ENCODE peak calls at places on chromosome 11, in four cellular contexts. H is A549, T is K562, U is HepG2. Z is an unnamed sample.

GRCh38 chr11:122459064-122459463 is 196.5 kb upstream of the UBASH3B start:
- DNase-seq in H (no peak), T (no peak), U (no peak), Z (no peak)

GRCh38 chr11:94702481-94702880 is 65.7 kb upstream of the AMOTL1 start:
- DNase-seq in H (no peak), T (no peak), U (no peak), Z (no peak)

GRCh38 chr11:32890843-32891656 is 1.6 kb upstream of the QSER1 start:
- DNase-seq in H (no peak), T (no peak), U (no peak), Z (peak; percentile 46)

GRCh38 chr11:74937696-74938475 is 11.0 kb downstream of the XRRA1 start:
- DNase-seq in H (no peak), T (no peak), U (no peak), Z (no peak)

GRCh38 chr11:8786933-8787332 is 104.3 kb downstream of the RPL27A start:
- DNase-seq in H (no peak), T (no peak), U (no peak), Z (no peak)

GRCh38 chr11:133531971-133532651 is at the start of gene OPCML:
- DNase-seq in H (no peak), T (no peak), U (no peak), Z (peak; percentile 26)

GRCh38 chr11:67060111-67060522 is 3.5 kb downstream of the RHOD start:
- DNase-seq in H (peak; percentile 52), T (no peak), U (no peak), Z (no peak)

GRCh38 chr11:2687782-2688191 is 12.0 kb downstream of the KCNQ1OT1 start:
- DNase-seq in H (no peak), T (no peak), U (no peak), Z (peak; percentile 31)

GRCh38 chr11:96339704-96340554 is 3.1 kb downstream of the MAML2 start:
- DNase-seq in H (no peak), T (no peak), U (no peak), Z (no peak)

GRCh38 chr11:119421941-119422504 is 949 bp downstream of the THY1 start:
- DNase-seq in H (no peak), T (no peak), U (no peak), Z (peak; percentile 51)

GRCh38 chr11:108788565-108789199 is 123.8 kb downstream of the DDX10 start:
- DNase-seq in H (peak; percentile 31), T (peak; percentile 8), U (peak; percentile 25), Z (peak; percentile 24)

GRCh38 chr11:77407613-77408012 is 66.3 kb downstream of the PAK1 start:
- DNase-seq in H (peak; percentile 44), T (no peak), U (peak; percentile 56), Z (no peak)

GRCh38 chr11:2444301-2445106 is at the start of the genes KCNQ1 and TRPM5:
- DNase-seq in H (peak; percentile 28), T (peak; percentile 90), U (no peak), Z (peak; percentile 82)

GRCh38 chr11:118521892-118522311 is 5.4 kb upstream of the TTC36 start:
- DNase-seq in H (no peak), T (no peak), U (no peak), Z (no peak)

GRCh38 chr11:47130541-47130940 is 46.1 kb downstream of the ARFGAP2 start:
- DNase-seq in H (no peak), T (no peak), U (no peak), Z (no peak)

GRCh38 chr11:12239396-12240298 is 129.3 kb downstream of the MICAL2 start:
- DNase-seq in H (no peak), T (no peak), U (no peak), Z (no peak)

GRCh38 chr11:5241461-5241860 is 7.2 kb upstream of the HBD start:
- DNase-seq in H (no peak), T (no peak), U (no peak), Z (no peak)

GRCh38 chr11:69981119-69981770 is 96.9 kb upstream of the ANO1 start:
- DNase-seq in H (no peak), T (peak; percentile 94), U (no peak), Z (no peak)

GRCh38 chr11:3835752-3836151 is 5.0 kb downstream of the RHOG start:
- DNase-seq in H (no peak), T (no peak), U (no peak), Z (no peak)

GRCh38 chr11:28049338-28050216 is 58.4 kb downstream of the KIF18A start:
- DNase-seq in H (peak; percentile 83), T (no peak), U (no peak), Z (no peak)

GRCh38 chr11:67071420-67072284 is 15.0 kb downstream of the RHOD start:
- DNase-seq in H (peak; percentile 82), T (peak; percentile 90), U (peak; percentile 53), Z (peak; percentile 93)

GRCh38 chr11:76824980-76825725 is 35.6 kb upstream of the ACER3 start:
- DNase-seq in H (no peak), T (no peak), U (no peak), Z (no peak)

GRCh38 chr11:85595285-85595884 is 31.8 kb downstream of the DLG2 start:
- DNase-seq in H (peak; percentile 62), T (peak; percentile 46), U (peak; percentile 38), Z (no peak)

GRCh38 chr11:134822930-134823329 is 410.9 kb upstream of the B3GAT1 start:
- DNase-seq in H (no peak), T (no peak), U (no peak), Z (no peak)

GRCh38 chr11:2565447-2566222 is 120.8 kb downstream of the KCNQ1 start:
- DNase-seq in H (no peak), T (no peak), U (no peak), Z (no peak)

GRCh38 chr11:121476379-121477032 is 23.7 kb upstream of the SORL1-AS1 start:
- DNase-seq in H (peak; percentile 11), T (no peak), U (peak; percentile 83), Z (no peak)

GRCh38 chr11:32566527-32566926 is 17.1 kb upstream of the EIF3M start:
- DNase-seq in H (no peak), T (no peak), U (no peak), Z (no peak)

GRCh38 chr11:12864316-12865156 is 144.6 kb upstream of the RASSF10 start:
- DNase-seq in H (peak; percentile 44), T (no peak), U (no peak), Z (peak; percentile 53)

GRCh38 chr11:6926208-6927029 is at the start of gene ZNF215:
- DNase-seq in H (peak; percentile 76), T (peak; percentile 92), U (no peak), Z (peak; percentile 89)

GRCh38 chr11:32118025-32118974 is 27.4 kb downstream of the RCN1 start:
- DNase-seq in H (peak; percentile 24), T (no peak), U (peak; percentile 64), Z (no peak)

GRCh38 chr11:92826136-92826535 is 143.3 kb upstream of the MTNR1B start:
- DNase-seq in H (no peak), T (no peak), U (no peak), Z (no peak)

GRCh38 chr11:116281173-116282160 is 491.3 kb downstream of the BUD13 start:
- DNase-seq in H (no peak), T (peak; percentile 15), U (no peak), Z (no peak)

GRCh38 chr11:125971618-125972017 is 25.8 kb downstream of the VSIG10L2 start:
- DNase-seq in H (no peak), T (no peak), U (no peak), Z (no peak)

GRCh38 chr11:40924915-40925314 is 534.5 kb downstream of the LRRC4C start:
- DNase-seq in H (no peak), T (no peak), U (no peak), Z (no peak)

DNA sequence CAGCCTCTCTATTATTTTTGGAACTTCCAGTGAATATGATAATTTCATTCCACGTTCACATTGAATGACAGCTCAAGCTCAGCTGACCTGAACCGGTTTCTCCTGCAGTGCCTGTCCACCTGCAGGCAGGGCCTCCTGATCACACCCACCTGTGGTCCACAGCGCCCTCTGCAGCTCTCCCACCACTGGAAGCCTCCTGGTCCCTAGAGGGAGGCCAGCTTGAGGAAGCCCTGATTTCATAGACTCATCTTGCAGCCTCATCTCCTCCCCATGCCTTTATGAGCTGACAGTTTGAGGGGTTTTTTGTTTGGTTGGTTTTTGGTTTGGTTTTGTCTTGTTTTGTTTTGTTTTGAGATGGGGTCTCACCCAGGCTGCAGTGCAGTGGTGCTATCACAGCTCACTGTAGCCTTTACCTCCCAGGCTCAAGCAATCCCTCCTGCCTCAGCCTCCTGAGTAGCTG is 29.9 kb upstream of the MALAT1 start:
- DNase-seq in H (peak; percentile 83), T (peak; percentile 80), U (peak; percentile 76), Z (peak; percentile 94)
- TF ChIP-seq HMGXB4 in H (no peak), T (no peak), U (peak; percentile 60), Z (no peak)

DNA sequence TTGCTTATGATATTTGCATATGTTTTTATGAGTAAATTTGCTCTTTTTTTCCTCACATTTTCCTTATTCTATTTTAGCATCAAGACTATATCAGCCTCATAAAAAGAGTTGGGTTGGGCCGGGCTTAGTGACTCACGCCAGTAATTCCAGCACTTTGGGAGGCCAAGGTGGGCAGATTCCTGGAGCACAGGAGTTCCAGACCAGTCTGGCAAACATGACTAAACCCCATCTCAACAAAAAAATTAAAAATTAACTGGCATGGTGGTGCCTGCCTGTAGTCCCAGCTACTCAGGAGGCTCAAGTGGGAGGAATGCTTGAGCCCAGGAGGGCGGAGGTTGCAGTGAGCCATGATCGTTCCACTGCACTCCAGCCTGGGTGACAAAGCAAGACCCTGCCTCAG is 148.8 kb upstream of the ANO5 start:
- DNase-seq in H (peak; percentile 56), T (no peak), U (no peak), Z (no peak)
- TF ChIP-seq HMGXB4 in H (no peak), T (no peak), U (no peak), Z (no peak)

GRCh38 chr11:30666817-30667216 is 80.7 kb upstream of the MPPED2 start:
- DNase-seq in H (no peak), T (no peak), U (no peak), Z (no peak)

DNA sequence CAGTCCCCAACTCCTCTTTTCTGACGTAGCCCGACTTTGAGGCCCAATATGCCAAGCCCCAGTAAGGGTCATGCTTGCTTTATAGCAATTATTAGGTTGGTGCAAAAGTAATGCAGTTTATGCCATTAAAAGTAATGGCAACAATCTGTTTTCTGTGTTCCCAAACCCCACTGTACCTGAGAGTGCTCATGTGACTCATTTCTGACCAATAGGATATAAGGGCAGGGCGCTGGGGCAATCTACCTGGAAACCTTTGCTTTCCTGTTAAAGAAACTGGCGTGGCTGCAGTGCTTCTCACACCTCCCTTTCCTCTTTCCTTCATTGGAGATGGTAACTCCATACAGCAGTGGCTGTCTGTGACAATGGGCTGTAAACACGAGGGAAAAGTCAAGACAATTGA is 78.9 kb upstream of the MPPED2 start:
- DNase-seq in H (no peak), T (no peak), U (no peak), Z (no peak)
- TF ChIP-seq HMGXB4 in H (no peak), T (no peak), U (no peak), Z (no peak)

DNA sequence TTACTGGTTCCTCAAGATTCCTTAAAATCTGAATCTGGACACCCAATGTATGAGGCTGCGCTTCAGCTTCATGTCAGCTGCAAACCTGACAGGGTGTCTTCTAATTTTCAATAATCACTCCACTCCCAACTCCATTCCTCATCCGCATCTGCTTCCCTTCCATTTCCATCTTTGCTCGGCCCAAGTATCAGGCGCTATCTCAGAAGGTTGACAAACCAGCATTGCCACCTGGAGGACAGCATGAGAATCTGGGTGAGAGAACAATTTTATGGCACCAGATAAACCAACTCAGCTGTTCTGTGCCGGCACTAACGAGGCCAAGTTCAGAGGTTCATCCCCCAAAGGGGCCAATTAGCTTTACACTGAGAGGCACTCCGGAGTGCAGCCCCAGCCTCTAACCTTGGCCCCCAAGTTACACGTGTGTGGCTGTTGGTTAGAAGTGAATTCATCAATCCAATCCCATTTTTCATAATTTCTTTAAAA is 79.1 kb upstream of the LMO2 start:
- DNase-seq in H (peak; percentile 66), T (peak; percentile 72), U (peak; percentile 46), Z (peak; percentile 41)
- TF ChIP-seq HMGXB4 in H (no peak), T (no peak), U (no peak), Z (no peak)

Z was measured in WTC11.